ENCODE peak calls at places on chromosomes 1 and 21, in nine cellular contexts. P is iPS-NIHi11; N is activated CD4-positive, alpha-beta T cell treated with anti-CD3 and anti-CD28 coated beads for 36 hours; X is effector CD4-positive, alpha-beta T cell; B is GM06990; F is activated CD4-positive, CD25-positive, alpha-beta regulatory T cell treated with anti-CD3 and anti-CD28 coated beads, Interleukin-2, amount 50 U/mL, for 72 hours; U is stimulated activated naive CD4-positive, alpha-beta T cell treated with Interleukin-2 at 50 U/mL for 16 hours; Q is thyroid gland; J is uterus. S is an unnamed sample.
A peak's percentile ranks its signal among the peaks of the same experiment; 100 is the strongest.

GRCh38 chr1:90475623-90476022 is 241.5 kb downstream of the BARHL2 start:
- DNase-seq in P (no peak), Q (no peak), F (no peak), N (no peak), B (no peak), X (no peak), J (no peak), U (no peak), S (no peak)

GRCh38 chr1:23574265-23574754 is 15.0 kb upstream of the ID3 start:
- DNase-seq in U (no peak), J (no peak), N (no peak), P (no peak), Q (no peak), B (peak; percentile 75), X (no peak), F (no peak), S (no peak)

GRCh38 chr1:44717653-44718052 is 13.3 kb downstream of the RNU5D-1 start:
- DNase-seq in U (no peak), F (no peak), X (no peak), P (no peak), Q (no peak), N (no peak), B (no peak), J (no peak), S (no peak)

GRCh38 chr1:31782766-31783410 is 18.7 kb upstream of the ADGRB2 start:
- DNase-seq in X (no peak), U (no peak), B (no peak), N (no peak), F (no peak), J (no peak), Q (no peak), P (no peak), S (no peak)

GRCh38 chr1:227131193-227131592 is 187.1 kb downstream of the CDC42BPA start:
- DNase-seq in U (no peak), F (no peak), P (no peak), J (no peak), X (no peak), B (no peak), Q (no peak), N (no peak), S (no peak)

GRCh38 chr1:5428391-5428790 is 563.8 kb downstream of the NPHP4 start:
- DNase-seq in F (no peak), P (no peak), X (no peak), B (no peak), Q (no peak), N (no peak), U (no peak), J (no peak), S (no peak)

GRCh38 chr1:29912413-29912812 is 676.1 kb downstream of the PTPRU start:
- DNase-seq in F (no peak), B (no peak), N (peak; percentile 9), J (no peak), U (no peak), Q (no peak), X (no peak), P (no peak), S (no peak)

GRCh38 chr1:194975913-194976312 is 1632.3 kb downstream of the KCNT2 start:
- DNase-seq in B (no peak), X (no peak), Q (no peak), N (no peak), P (no peak), J (no peak), F (no peak), U (no peak), S (no peak)

GRCh38 chr1:5994713-5995621 is 2.7 kb upstream of the NPHP4 start:
- DNase-seq in B (peak; percentile 49), P (no peak), X (peak; percentile 54), U (peak; percentile 44), J (no peak), N (peak; percentile 79), Q (no peak), F (peak; percentile 53), S (peak; percentile 59)

GRCh38 chr1:151960780-151961513 is 32.7 kb downstream of the S100A10 start:
- DNase-seq in P (no peak), X (no peak), B (no peak), Q (no peak), N (no peak), F (no peak), U (no peak), J (no peak), S (no peak)

GRCh38 chr1:227318852-227319607 is 738 bp upstream of the CDC42BPA start:
- DNase-seq in U (no peak), P (peak; percentile 81), N (no peak), J (peak; percentile 58), X (no peak), Q (peak; percentile 49), B (no peak), F (no peak), S (no peak)

GRCh38 chr1:170296642-170297041 is 150.9 kb downstream of the NTMT2 start:
- DNase-seq in F (no peak), N (no peak), U (no peak), X (no peak), J (no peak), P (no peak), B (no peak), Q (no peak), S (no peak)

GRCh38 chr1:100188617-100189016 is 10.6 kb upstream of the LRRC39 start:
- DNase-seq in X (no peak), P (peak; percentile 41), B (peak; percentile 30), J (no peak), U (no peak), N (no peak), Q (peak; percentile 74), F (no peak), S (no peak)

GRCh38 chr21:32558131-32558530 is 27.2 kb downstream of the TCP10L start:
- DNase-seq in X (no peak), F (no peak), B (no peak), J (no peak), U (no peak), P (no peak), Q (no peak), N (no peak), S (no peak)

GRCh38 chr1:93967276-93967675 is 58.0 kb upstream of the GCLM start:
- DNase-seq in X (no peak), J (no peak), U (no peak), P (no peak), N (no peak), Q (peak; percentile 71), B (no peak), F (no peak), S (no peak)

GRCh38 chr1:25462732-25463131 is 32.0 kb downstream of the MACO1 start:
- DNase-seq in N (no peak), B (no peak), Q (no peak), F (no peak), P (no peak), J (no peak), X (no peak), U (no peak), S (no peak)

GRCh38 chr1:23456226-23456625 is 27.8 kb downstream of the ASAP3 start:
- DNase-seq in U (no peak), J (no peak), N (no peak), B (no peak), F (no peak), X (no peak), Q (no peak), P (no peak), S (no peak)

GRCh38 chr21:44461438-44462089 is 6.3 kb downstream of the LRRC3 start:
- DNase-seq in N (no peak), F (no peak), P (peak; percentile 16), U (no peak), Q (peak; percentile 14), B (no peak), X (no peak), J (no peak), S (no peak)

GRCh38 chr1:8116892-8117262 is 90.8 kb upstream of the ERRFI1 start:
- DNase-seq in B (no peak), U (no peak), J (peak; percentile 82), X (no peak), F (no peak), P (no peak), Q (peak; percentile 82), N (no peak), S (no peak)

GRCh38 chr1:49544615-49545014 is 479.1 kb downstream of the AGBL4 start:
- DNase-seq in N (no peak), B (no peak), U (no peak), Q (no peak), F (no peak), P (no peak), X (no peak), J (no peak), S (no peak)

GRCh38 chr1:41496080-41497055 is 11.9 kb upstream of the EDN2 start:
- DNase-seq in X (no peak), Q (peak; percentile 95), B (peak; percentile 59), N (peak; percentile 82), P (peak; percentile 88), F (peak; percentile 62), U (peak; percentile 33), J (peak; percentile 92), S (no peak)

GRCh38 chr1:217134857-217135568 is 411.8 kb upstream of the ESRRG start:
- DNase-seq in U (no peak), X (no peak), N (no peak), Q (peak; percentile 14), P (peak; percentile 55), J (no peak), B (no peak), F (no peak), S (no peak)

GRCh38 chr1:3837200-3837599 is 19.8 kb downstream of the CEP104 start:
- DNase-seq in U (no peak), F (no peak), X (no peak), B (no peak), N (no peak), J (no peak), P (no peak), Q (no peak), S (no peak)

GRCh38 chr1:162562452-162562828 is 918 bp downstream of the UAP1 start:
- DNase-seq in P (no peak), U (no peak), Q (no peak), F (no peak), J (peak; percentile 30), N (peak; percentile 9), X (no peak), B (no peak), S (no peak)

GRCh38 chr1:215114154-215114933 is 31.8 kb downstream of the KCNK2 start:
- DNase-seq in X (no peak), U (no peak), Q (no peak), F (no peak), P (peak; percentile 4), B (no peak), J (no peak), N (no peak), S (no peak)

GRCh38 chr1:107181253-107181977 is 40.6 kb downstream of the NTNG1 start:
- DNase-seq in J (no peak), U (no peak), F (no peak), X (no peak), N (no peak), B (no peak), Q (no peak), P (no peak), S (no peak)

GRCh38 chr21:32392880-32393676 is at the start of gene URB1:
- DNase-seq in J (peak; percentile 91), Q (peak; percentile 90), X (peak; percentile 89), F (peak; percentile 98), N (peak; percentile 97), P (peak; percentile 99), B (peak; percentile 89), U (peak; percentile 93), S (peak; percentile 91)

GRCh38 chr1:51044834-51045233 is 57.2 kb upstream of the C1orf185 start:
- DNase-seq in J (no peak), B (no peak), F (no peak), N (no peak), P (no peak), Q (no peak), X (no peak), U (no peak), S (no peak)

GRCh38 chr21:26587621-26588260 is 14.7 kb upstream of the CYYR1 start:
- DNase-seq in P (no peak), Q (no peak), F (no peak), N (no peak), U (no peak), B (no peak), J (peak; percentile 26), X (no peak), S (no peak)

GRCh38 chr1:200415227-200415626 is 5.4 kb upstream of the ZNF281 start:
- DNase-seq in P (no peak), B (no peak), X (no peak), F (no peak), U (no peak), J (no peak), Q (no peak), N (no peak), S (no peak)

GRCh38 chr21:36542312-36543101 is 62.6 kb upstream of the CLDN14 start:
- DNase-seq in J (no peak), N (peak; percentile 17), B (peak; percentile 80), F (no peak), X (no peak), P (peak; percentile 72), U (no peak), Q (no peak), S (no peak)